ENCODE peak calls at places on chromosomes 5 and 9, in eight cellular contexts. One of them, this sample, is unnamed.

GRCh38 chr5:158553195-158553945 is 546.3 kb downstream of the EBF1 start:
- DNase-seq in EH: no peak
- DNase-seq in posterior vena cava: no peak
- DNase-seq in LoVo: no peak
- DNase-seq in HuH-7.5: no peak
- DNase-seq in NCI-H460: no peak
- DNase-seq in coronary artery: no peak
- DNase-seq in nephron progenitor cell: no peak
- DNase-seq in this sample: no peak

GRCh38 chr5:135737701-135738563 is 96.5 kb upstream of the SLC25A48 start:
- DNase-seq in EH: no peak
- DNase-seq in posterior vena cava: no peak
- DNase-seq in LoVo: no peak
- DNase-seq in HuH-7.5: no peak
- DNase-seq in NCI-H460: no peak
- DNase-seq in coronary artery: no peak
- DNase-seq in nephron progenitor cell: no peak
- DNase-seq in this sample: no peak

GRCh38 chr5:96101358-96102089 is 139.9 kb upstream of the ELL2 start:
- DNase-seq in EH: no peak
- DNase-seq in posterior vena cava: no peak
- DNase-seq in LoVo: no peak
- DNase-seq in HuH-7.5: no peak
- DNase-seq in NCI-H460: no peak
- DNase-seq in coronary artery: no peak
- DNase-seq in nephron progenitor cell: no peak
- DNase-seq in this sample: no peak

GRCh38 chr5:179308563-179309382 is 36.5 kb downstream of the ADAMTS2 start:
- DNase-seq in EH: no peak
- DNase-seq in posterior vena cava: peak
- DNase-seq in LoVo: no peak
- DNase-seq in HuH-7.5: no peak
- DNase-seq in NCI-H460: no peak
- DNase-seq in coronary artery: no peak
- DNase-seq in nephron progenitor cell: no peak
- DNase-seq in this sample: no peak

GRCh38 chr5:136901-137300 is 44.9 kb downstream of the PLEKHG4B start:
- DNase-seq in EH: no peak
- DNase-seq in posterior vena cava: no peak
- DNase-seq in LoVo: no peak
- DNase-seq in HuH-7.5: no peak
- DNase-seq in NCI-H460: peak
- DNase-seq in coronary artery: no peak
- DNase-seq in nephron progenitor cell: no peak
- DNase-seq in this sample: no peak

GRCh38 chr5:112142769-112143270 is 276.3 kb downstream of the EPB41L4A start:
- DNase-seq in EH: peak
- DNase-seq in posterior vena cava: no peak
- DNase-seq in LoVo: peak
- DNase-seq in HuH-7.5: no peak
- DNase-seq in NCI-H460: no peak
- DNase-seq in coronary artery: no peak
- DNase-seq in nephron progenitor cell: no peak
- DNase-seq in this sample: no peak

GRCh38 chr9:137130176-137130755 is 8.7 kb upstream of the GRIN1 start:
- DNase-seq in EH: peak
- DNase-seq in posterior vena cava: no peak
- DNase-seq in LoVo: no peak
- DNase-seq in HuH-7.5: no peak
- DNase-seq in NCI-H460: no peak
- DNase-seq in coronary artery: no peak
- DNase-seq in nephron progenitor cell: no peak
- DNase-seq in this sample: no peak

GRCh38 chr9:136327313-136327971 is at the start of gene GPSM1:
- DNase-seq in EH: peak
- DNase-seq in posterior vena cava: no peak
- DNase-seq in LoVo: no peak
- DNase-seq in HuH-7.5: peak
- DNase-seq in NCI-H460: no peak
- DNase-seq in coronary artery: no peak
- DNase-seq in nephron progenitor cell: peak
- DNase-seq in this sample: peak

GRCh38 chr9:93459432-93459847 is 6.1 kb upstream of the FAM120AOS start:
- DNase-seq in EH: peak
- DNase-seq in posterior vena cava: no peak
- DNase-seq in LoVo: no peak
- DNase-seq in HuH-7.5: no peak
- DNase-seq in NCI-H460: no peak
- DNase-seq in coronary artery: no peak
- DNase-seq in nephron progenitor cell: no peak
- DNase-seq in this sample: no peak

GRCh38 chr9:123834907-123835562 is 94.9 kb downstream of the DENND1A start:
- DNase-seq in EH: peak
- DNase-seq in posterior vena cava: no peak
- DNase-seq in LoVo: no peak
- DNase-seq in HuH-7.5: no peak
- DNase-seq in NCI-H460: no peak
- DNase-seq in coronary artery: no peak
- DNase-seq in nephron progenitor cell: no peak
- DNase-seq in this sample: peak

GRCh38 chr9:30932226-30932625 is 1452.2 kb upstream of the ACO1 start:
- DNase-seq in EH: no peak
- DNase-seq in posterior vena cava: no peak
- DNase-seq in LoVo: no peak
- DNase-seq in HuH-7.5: no peak
- DNase-seq in NCI-H460: peak
- DNase-seq in coronary artery: no peak
- DNase-seq in nephron progenitor cell: no peak
- DNase-seq in this sample: no peak

GRCh38 chr5:162512935-162513575 is 445.5 kb downstream of the GABRG2 start:
- DNase-seq in EH: no peak
- DNase-seq in posterior vena cava: no peak
- DNase-seq in LoVo: no peak
- DNase-seq in HuH-7.5: no peak
- DNase-seq in NCI-H460: no peak
- DNase-seq in coronary artery: no peak
- DNase-seq in nephron progenitor cell: no peak
- DNase-seq in this sample: no peak

GRCh38 chr5:127723571-127723970 is 20.4 kb downstream of the CCDC192 start:
- DNase-seq in EH: peak
- DNase-seq in posterior vena cava: no peak
- DNase-seq in LoVo: no peak
- DNase-seq in HuH-7.5: no peak
- DNase-seq in NCI-H460: no peak
- DNase-seq in coronary artery: no peak
- DNase-seq in nephron progenitor cell: no peak
- DNase-seq in this sample: no peak

GRCh38 chr9:79408617-79409016 is 163.1 kb upstream of the TLE4 start:
- DNase-seq in EH: peak
- DNase-seq in posterior vena cava: no peak
- DNase-seq in LoVo: no peak
- DNase-seq in HuH-7.5: no peak
- DNase-seq in NCI-H460: no peak
- DNase-seq in coronary artery: no peak
- DNase-seq in nephron progenitor cell: no peak
- DNase-seq in this sample: no peak

GRCh38 chr5:65880673-65881072 is 45.7 kb upstream of the ERBIN start:
- DNase-seq in EH: no peak
- DNase-seq in posterior vena cava: no peak
- DNase-seq in LoVo: no peak
- DNase-seq in HuH-7.5: no peak
- DNase-seq in NCI-H460: no peak
- DNase-seq in coronary artery: no peak
- DNase-seq in nephron progenitor cell: no peak
- DNase-seq in this sample: no peak

GRCh38 chr5:39113354-39113953 is 39.3 kb upstream of the RICTOR start:
- DNase-seq in EH: no peak
- DNase-seq in posterior vena cava: no peak
- DNase-seq in LoVo: no peak
- DNase-seq in HuH-7.5: no peak
- DNase-seq in NCI-H460: no peak
- DNase-seq in coronary artery: no peak
- DNase-seq in nephron progenitor cell: no peak
- DNase-seq in this sample: no peak

GRCh38 chr5:154608531-154609011 is 130.5 kb upstream of the HAND1 start:
- DNase-seq in EH: no peak
- DNase-seq in posterior vena cava: no peak
- DNase-seq in LoVo: peak
- DNase-seq in HuH-7.5: no peak
- DNase-seq in NCI-H460: no peak
- DNase-seq in coronary artery: no peak
- DNase-seq in nephron progenitor cell: no peak
- DNase-seq in this sample: no peak

GRCh38 chr5:151574597-151574996 is 16.5 kb downstream of the FAT2 start:
- DNase-seq in EH: no peak
- DNase-seq in posterior vena cava: no peak
- DNase-seq in LoVo: no peak
- DNase-seq in HuH-7.5: no peak
- DNase-seq in NCI-H460: no peak
- DNase-seq in coronary artery: no peak
- DNase-seq in nephron progenitor cell: no peak
- DNase-seq in this sample: no peak

GRCh38 chr9:37511006-37511714 is 25.4 kb downstream of the POLR1E start:
- DNase-seq in EH: no peak
- DNase-seq in posterior vena cava: peak
- DNase-seq in LoVo: no peak
- DNase-seq in HuH-7.5: peak
- DNase-seq in NCI-H460: no peak
- DNase-seq in coronary artery: no peak
- DNase-seq in nephron progenitor cell: peak
- DNase-seq in this sample: no peak

GRCh38 chr9:133333566-133333965 is 2.4 kb downstream of the SURF6 start:
- DNase-seq in EH: no peak
- DNase-seq in posterior vena cava: no peak
- DNase-seq in LoVo: no peak
- DNase-seq in HuH-7.5: no peak
- DNase-seq in NCI-H460: no peak
- DNase-seq in coronary artery: no peak
- DNase-seq in nephron progenitor cell: no peak
- DNase-seq in this sample: no peak

GRCh38 chr5:116009806-116010205 is 22.5 kb upstream of the ARL14EPL start:
- DNase-seq in EH: no peak
- DNase-seq in posterior vena cava: no peak
- DNase-seq in LoVo: no peak
- DNase-seq in HuH-7.5: no peak
- DNase-seq in NCI-H460: no peak
- DNase-seq in coronary artery: no peak
- DNase-seq in nephron progenitor cell: no peak
- DNase-seq in this sample: no peak

GRCh38 chr5:10548418-10549122 is 15.3 kb upstream of the ANKRD33B start:
- DNase-seq in EH: no peak
- DNase-seq in posterior vena cava: no peak
- DNase-seq in LoVo: no peak
- DNase-seq in HuH-7.5: no peak
- DNase-seq in NCI-H460: no peak
- DNase-seq in coronary artery: no peak
- DNase-seq in nephron progenitor cell: no peak
- DNase-seq in this sample: no peak

GRCh38 chr9:19424176-19424779 is 15.5 kb downstream of the ACER2 start:
- DNase-seq in EH: peak
- DNase-seq in posterior vena cava: no peak
- DNase-seq in LoVo: no peak
- DNase-seq in HuH-7.5: no peak
- DNase-seq in NCI-H460: no peak
- DNase-seq in coronary artery: no peak
- DNase-seq in nephron progenitor cell: no peak
- DNase-seq in this sample: no peak

GRCh38 chr9:5971740-5972139 is 43.7 kb downstream of the RANBP6 start:
- DNase-seq in EH: peak
- DNase-seq in posterior vena cava: no peak
- DNase-seq in LoVo: peak
- DNase-seq in HuH-7.5: no peak
- DNase-seq in NCI-H460: no peak
- DNase-seq in coronary artery: no peak
- DNase-seq in nephron progenitor cell: no peak
- DNase-seq in this sample: no peak

GRCh38 chr9:116686693-116687073 is 422 bp upstream of the TRIM32 start:
- DNase-seq in EH: peak
- DNase-seq in posterior vena cava: no peak
- DNase-seq in LoVo: no peak
- DNase-seq in HuH-7.5: peak
- DNase-seq in NCI-H460: no peak
- DNase-seq in coronary artery: no peak
- DNase-seq in nephron progenitor cell: no peak
- DNase-seq in this sample: no peak

GRCh38 chr5:149853019-149853648 is 91.5 kb downstream of the PDE6A start:
- DNase-seq in EH: peak
- DNase-seq in posterior vena cava: peak
- DNase-seq in LoVo: peak
- DNase-seq in HuH-7.5: peak
- DNase-seq in NCI-H460: peak
- DNase-seq in coronary artery: no peak
- DNase-seq in nephron progenitor cell: peak
- DNase-seq in this sample: no peak

GRCh38 chr5:178454821-178455479 is 135.2 kb downstream of the COL23A1 start:
- DNase-seq in EH: no peak
- DNase-seq in posterior vena cava: no peak
- DNase-seq in LoVo: no peak
- DNase-seq in HuH-7.5: no peak
- DNase-seq in NCI-H460: no peak
- DNase-seq in coronary artery: peak
- DNase-seq in nephron progenitor cell: no peak
- DNase-seq in this sample: no peak

GRCh38 chr5:83440826-83441225 is 30.7 kb upstream of the VCAN start:
- DNase-seq in EH: no peak
- DNase-seq in posterior vena cava: no peak
- DNase-seq in LoVo: no peak
- DNase-seq in HuH-7.5: no peak
- DNase-seq in NCI-H460: no peak
- DNase-seq in coronary artery: no peak
- DNase-seq in nephron progenitor cell: no peak
- DNase-seq in this sample: no peak

GRCh38 chr5:43700591-43700990 is 97.6 kb downstream of the NNT start:
- DNase-seq in EH: no peak
- DNase-seq in posterior vena cava: no peak
- DNase-seq in LoVo: no peak
- DNase-seq in HuH-7.5: no peak
- DNase-seq in NCI-H460: no peak
- DNase-seq in coronary artery: no peak
- DNase-seq in nephron progenitor cell: no peak
- DNase-seq in this sample: no peak

GRCh38 chr9:6805532-6805931 is 47.8 kb downstream of the KDM4C start:
- DNase-seq in EH: peak
- DNase-seq in posterior vena cava: no peak
- DNase-seq in LoVo: no peak
- DNase-seq in HuH-7.5: no peak
- DNase-seq in NCI-H460: no peak
- DNase-seq in coronary artery: no peak
- DNase-seq in nephron progenitor cell: no peak
- DNase-seq in this sample: no peak